ENCODE peak calls at places on chromosomes 16 and 17, in seven cellular contexts. M is heart right ventricle, P is HL-60, T is fibroblast of pulmonary artery, J is PC-9, X is K562, N is astrocyte of the spinal cord. H is an unnamed sample.

GRCh38 chr17:3813171-3813570 is 12.2 kb upstream of the ITGAE start:
- DNase-seq in M (no peak), P (no peak), T (no peak), J (no peak), X (no peak), N (no peak), H (no peak)

GRCh38 chr16:11800385-11800718 is 3.3 kb upstream of the ZC3H7A start:
- DNase-seq in M (no peak), P (peak; percentile 58), T (no peak), J (no peak), X (no peak), N (no peak), H (peak; percentile 39)

GRCh38 chr16:80931985-80932720 is 74.5 kb downstream of the CMC2 start:
- DNase-seq in M (peak; percentile 62), P (peak; percentile 7), T (peak; percentile 74), J (peak; percentile 25), X (no peak), N (peak; percentile 64), H (peak; percentile 57)

GRCh38 chr17:57902117-57902799 is 52.4 kb upstream of the MRPS23 start:
- DNase-seq in M (no peak), P (no peak), T (no peak), J (no peak), X (no peak), N (no peak), H (no peak)

GRCh38 chr16:66616592-66616991 is 12.1 kb downstream of the CMTM3 start:
- DNase-seq in M (no peak), P (no peak), T (no peak), J (no peak), X (no peak), N (peak; percentile 18), H (no peak)

GRCh38 chr17:40314557-40314953 is 5.6 kb downstream of the RARA start:
- DNase-seq in M (peak; percentile 82), P (peak; percentile 81), T (peak; percentile 89), J (peak; percentile 95), X (no peak), N (peak; percentile 88), H (peak; percentile 84)

GRCh38 chr17:34598161-34598776 is 18.9 kb downstream of the TMEM132E start:
- DNase-seq in M (no peak), P (no peak), T (no peak), J (no peak), X (peak; percentile 48), N (no peak), H (no peak)

GRCh38 chr16:15970743-15971434 is 21.5 kb downstream of the ABCC1 start:
- DNase-seq in M (no peak), P (no peak), T (no peak), J (no peak), X (no peak), N (no peak), H (no peak)

GRCh38 chr16:87172632-87173031 is 144.6 kb downstream of the C16orf95 start:
- DNase-seq in M (no peak), P (no peak), T (no peak), J (no peak), X (no peak), N (no peak), H (no peak)

GRCh38 chr16:8581923-8582580 is 8.3 kb downstream of the TMEM114 start:
- DNase-seq in M (no peak), P (peak; percentile 52), T (no peak), J (no peak), X (no peak), N (peak; percentile 82), H (peak; percentile 5)

GRCh38 chr16:47132310-47132709 is 11.4 kb downstream of the NETO2 start:
- DNase-seq in M (no peak), P (no peak), T (peak; percentile 35), J (no peak), X (no peak), N (peak; percentile 17), H (no peak)

GRCh38 chr16:31710134-31710533 is 163.5 kb upstream of the ZNF267 start:
- DNase-seq in M (no peak), P (no peak), T (no peak), J (no peak), X (no peak), N (no peak), H (no peak)

GRCh38 chr17:41977991-41978390 is 11.4 kb downstream of the CNP start:
- DNase-seq in M (no peak), P (no peak), T (no peak), J (peak; percentile 42), X (no peak), N (no peak), H (no peak)

GRCh38 chr16:7990864-7991263 is 599.4 kb downstream of the TMEM114 start:
- DNase-seq in M (no peak), P (no peak), T (no peak), J (peak; percentile 2), X (no peak), N (no peak), H (peak; percentile 80)

GRCh38 chr17:71329310-71330098 is 791.3 kb upstream of the SOX9 start:
- DNase-seq in M (no peak), P (no peak), T (no peak), J (no peak), X (no peak), N (no peak), H (peak; percentile 46)

DNA sequence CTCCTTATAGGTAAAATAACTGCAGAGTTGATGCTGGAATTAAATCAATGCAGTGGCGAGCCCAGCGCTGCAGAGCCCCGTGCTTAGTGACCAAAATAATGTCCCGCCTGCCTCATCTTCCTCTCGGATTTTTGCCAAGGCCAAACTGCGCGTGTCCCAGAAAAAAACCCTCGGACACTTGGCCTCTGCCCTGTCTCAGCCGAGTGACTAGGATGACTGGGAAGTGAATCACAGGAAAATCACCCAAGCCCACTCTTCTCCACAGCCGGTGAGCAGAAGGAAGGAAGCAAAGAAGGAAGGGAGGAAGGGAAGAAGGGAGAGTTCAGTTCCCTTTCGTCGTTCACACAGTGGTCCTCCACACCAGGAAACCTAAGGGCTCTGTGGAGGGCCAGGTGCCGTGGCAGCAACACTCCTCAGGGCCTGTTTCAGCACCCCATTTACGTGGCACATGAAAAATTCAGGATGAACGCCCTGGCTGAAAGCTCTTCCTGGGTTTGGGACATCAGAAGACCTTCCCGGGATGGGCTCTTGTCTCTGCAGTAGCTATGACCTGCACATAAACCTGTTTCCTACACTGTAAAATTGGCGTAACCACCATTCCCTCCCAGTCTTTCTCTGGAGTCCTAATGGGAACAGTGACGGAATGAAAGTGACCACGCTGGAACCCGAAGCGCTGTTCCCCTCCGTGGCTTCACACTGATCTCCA is 25.4 kb upstream of the HOXB13 start:
- DNase-seq in M (no peak), P (no peak), T (no peak), J (no peak), X (no peak), N (no peak), H (no peak)
- H3K4me3 ChIP-seq in M (no peak overlapping the region), P (no peak overlapping the region), T (no peak overlapping the region), J (no peak overlapping the region), X (no peak overlapping the region), N (no peak overlapping the region), H (no peak overlapping the region)

GRCh38 chr16:70253291-70254094 is 1.8 kb upstream of the EXOSC6 start:
- DNase-seq in M (peak; percentile 30), P (peak; percentile 46), T (peak; percentile 59), J (no peak), X (peak; percentile 44), N (peak; percentile 41), H (peak; percentile 33)

GRCh38 chr16:70250748-70251650 is 741 bp downstream of the EXOSC6 start:
- DNase-seq in M (no peak), P (peak; percentile 35), T (peak; percentile 52), J (peak; percentile 53), X (no peak), N (peak; percentile 48), H (peak; percentile 51)

GRCh38 chr16:70254095-70254964 is 2.6 kb upstream of the EXOSC6 start:
- DNase-seq in M (no peak), P (no peak), T (no peak), J (no peak), X (peak; percentile 6), N (peak; percentile 18), H (no peak)

GRCh38 chr16:70251651-70252354 is at the start of gene EXOSC6:
- DNase-seq in M (peak; percentile 90), P (peak; percentile 96), T (peak; percentile 90), J (peak; percentile 90), X (peak; percentile 93), N (peak; percentile 94), H (peak; percentile 92)

GRCh38 chr16:70252355-70252988 is 732 bp upstream of the EXOSC6 start:
- DNase-seq in M (no peak), P (peak; percentile 31), T (peak; percentile 21), J (no peak), X (peak; percentile 62), N (no peak), H (peak; percentile 12)
- TF ChIP-seq CTCF in M (no peak), P (peak; percentile 63), T (peak; percentile 40), J (peak; percentile 67), X (peak; percentile 89), N (peak; percentile 60), H (peak; percentile 53)

GRCh38 chr17:51118330-51119195 is 2.1 kb downstream of the SPAG9 start:
- DNase-seq in M (peak; percentile 21), P (peak; percentile 58), T (no peak), J (no peak), X (no peak), N (no peak), H (no peak)
- H3K4me3 ChIP-seq in M (peak overlapping the region; percentile 94), P (peak overlapping the region; percentile 98), T (peak overlapping the region; percentile 95), J (peak overlapping the region; percentile 95), X (peak overlapping the region; percentile 97), N (peak overlapping the region; percentile 96), H (peak overlapping the region; percentile 76)

DNA sequence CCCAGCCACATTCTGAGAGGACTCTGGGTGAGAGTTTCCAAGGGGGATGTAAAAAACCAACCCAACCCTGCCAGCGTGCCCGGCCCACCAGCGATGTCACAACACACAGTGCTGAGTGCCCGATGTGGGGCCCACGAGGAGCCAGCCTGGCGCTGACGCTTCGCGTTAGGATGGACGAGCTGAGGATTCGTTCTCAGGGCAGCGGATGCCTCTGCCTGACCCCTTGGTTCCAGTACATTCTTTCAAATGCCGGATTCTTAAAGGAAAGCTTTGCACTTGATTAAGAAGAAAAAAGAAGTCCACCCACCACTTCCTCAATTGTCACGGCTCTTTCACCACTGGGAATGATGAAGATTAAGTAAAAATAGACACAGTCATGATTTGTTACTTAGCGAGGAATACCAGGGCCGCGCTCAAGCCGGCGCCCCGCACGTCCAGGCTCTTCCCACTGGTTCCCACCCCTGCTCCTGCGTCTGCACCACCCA is 79.4 kb downstream of the IRF8 start:
- DNase-seq in M (no peak), P (peak; percentile 34), T (no peak), J (no peak), X (no peak), N (no peak), H (no peak)
- TF ChIP-seq CTCF in M (no peak), P (no peak), T (no peak), J (no peak), X (no peak), N (no peak), H (no peak)

DNA sequence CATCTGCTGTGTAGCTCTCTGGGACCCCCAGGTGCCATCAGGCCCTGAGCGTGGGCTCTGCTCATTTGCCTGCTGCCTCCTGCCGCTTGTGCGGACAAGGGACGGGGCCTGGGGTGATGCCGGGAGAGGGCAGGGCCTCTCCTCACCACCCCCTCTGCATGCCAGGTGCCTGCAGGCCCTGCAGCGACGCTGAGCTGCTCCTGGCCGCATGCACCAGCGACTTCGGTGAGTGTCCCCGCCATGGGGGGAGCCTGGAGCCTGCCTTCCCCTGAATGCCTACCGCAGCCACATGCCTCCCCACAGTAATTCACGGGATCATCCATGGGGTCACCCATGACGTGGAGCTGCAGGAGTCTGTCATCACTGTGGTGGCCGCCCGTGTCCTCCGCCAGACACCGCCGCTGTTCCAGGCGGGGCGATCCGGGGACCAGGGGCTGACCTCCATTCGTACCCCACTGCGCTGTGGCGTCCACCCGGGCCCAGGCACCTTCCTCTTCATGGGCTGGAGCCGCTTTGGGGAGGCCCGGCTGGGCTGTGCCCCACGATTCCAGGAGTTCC is 1.9 kb downstream of the METRN start:
- DNase-seq in M (no peak), P (no peak), T (no peak), J (no peak), X (no peak), N (no peak), H (no peak)
- H3K4me3 ChIP-seq in M (no peak overlapping the region), P (no peak overlapping the region), T (no peak overlapping the region), J (peak overlapping the region; percentile 81), X (no peak overlapping the region), N (peak overlapping the region; percentile 47), H (no peak overlapping the region)

H was measured in fibroblast of villous mesenchyme.